ENCODE peak calls at places on chromosomes 3 and 15, in six cellular contexts. Q is left lung, S is fibroblast of lung, I is upper lobe of right lung, L is body of pancreas, B is cardiac muscle cell. T is an unnamed sample.

GRCh38 chr3:109943181-109943580 is 605.8 kb upstream of the DPPA4 start:
- DNase-seq in I (no peak), B (no peak), S (no peak), Q (no peak), L (no peak), T (no peak)

GRCh38 chr3:109195812-109196211 is 59.3 kb downstream of the C3orf85 start:
- DNase-seq in S (peak; percentile 78), L (no peak), Q (no peak), B (peak; percentile 43), I (no peak), T (no peak)

GRCh38 chr15:22866066-22866465 is 27.6 kb downstream of the NIPA2 start:
- DNase-seq in L (no peak), I (no peak), Q (no peak), B (peak; percentile 65), S (peak; percentile 84), T (no peak)

GRCh38 chr15:57485869-57486268 is 105.8 kb upstream of the MYZAP start:
- DNase-seq in B (peak; percentile 72), I (peak; percentile 80), L (peak; percentile 67), Q (peak; percentile 85), S (peak; percentile 91), T (no peak)

GRCh38 chr15:100094127-100094510 is 247.7 kb downstream of the ADAMTS17 start:
- DNase-seq in I (peak; percentile 29), L (no peak), B (no peak), Q (no peak), S (peak; percentile 58), T (no peak)

GRCh38 chr3:191901746-191902145 is 440.8 kb downstream of the PYDC2 start:
- DNase-seq in B (no peak), L (no peak), S (peak; percentile 26), I (no peak), Q (no peak), T (no peak)

GRCh38 chr3:188380252-188380651 is 226.3 kb downstream of the LPP start:
- DNase-seq in S (no peak), Q (no peak), B (no peak), I (no peak), L (no peak), T (no peak)

GRCh38 chr15:63264685-63265302 is 12.6 kb upstream of the APH1B start:
- DNase-seq in S (peak; percentile 30), B (peak; percentile 72), I (no peak), L (no peak), Q (no peak), T (no peak)

GRCh38 chr15:75327005-75327404 is 8.9 kb upstream of the COMMD4 start:
- DNase-seq in Q (no peak), B (no peak), L (no peak), S (no peak), I (no peak), T (no peak)

GRCh38 chr15:50774450-50774849 is 8.9 kb upstream of the SPPL2A start:
- DNase-seq in S (no peak), L (no peak), Q (no peak), I (no peak), B (no peak), T (no peak)

GRCh38 chr3:50627407-50628051 is 10.6 kb downstream of the MAPKAPK3 start:
- DNase-seq in L (no peak), S (peak; percentile 79), B (peak; percentile 35), I (peak; percentile 86), Q (peak; percentile 92), T (no peak)

GRCh38 chr3:188507244-188507720 is 353.3 kb downstream of the LPP start:
- DNase-seq in L (no peak), I (peak; percentile 62), B (peak; percentile 95), S (peak; percentile 98), Q (no peak), T (no peak)

GRCh38 chr3:143121240-143122088 is 1.9 kb downstream of the CHST2 start:
- DNase-seq in Q (no peak), B (peak; percentile 82), S (peak; percentile 47), I (peak; percentile 71), L (peak; percentile 22), T (peak; percentile 64)

GRCh38 chr15:81531971-81532370 is 158.0 kb upstream of the TMC3 start:
- DNase-seq in L (no peak), Q (no peak), I (no peak), S (peak; percentile 25), B (no peak), T (no peak)
- H3K27ac ChIP-seq in L (no peak overlapping the region), Q (no peak overlapping the region), I (no peak overlapping the region), S (no peak overlapping the region), B (no peak overlapping the region), T (no peak overlapping the region)

GRCh38 chr15:70433583-70434288 is 329.6 kb downstream of the UACA start:
- DNase-seq in L (no peak), S (no peak), B (no peak), Q (no peak), I (peak; percentile 12), T (no peak)
- TF ChIP-seq CTCF in L (peak; percentile 17), S (no peak), B (no peak), Q (no peak), I (no peak), T (no peak)

DNA sequence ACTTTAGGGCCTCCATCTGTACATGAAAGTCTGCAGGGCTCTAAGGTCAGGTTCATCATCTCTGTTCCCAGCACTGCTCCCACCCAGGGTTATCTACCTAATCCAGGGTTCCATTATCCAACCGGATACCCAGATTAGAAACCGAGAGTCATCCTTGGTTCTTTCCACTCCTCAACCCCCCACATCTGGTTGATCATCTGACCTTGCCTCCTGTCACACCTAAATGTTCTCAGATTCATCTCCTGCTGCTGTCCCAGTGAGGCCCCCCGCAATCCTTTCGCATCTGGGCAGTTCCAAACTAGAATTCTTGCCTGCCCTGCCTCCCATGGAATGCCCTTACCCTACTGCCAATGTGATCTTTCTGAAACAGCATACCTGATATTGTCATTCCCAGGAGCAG is 136.5 kb downstream of the PDE8A start:
- DNase-seq in Q (no peak), I (no peak), L (no peak), B (no peak), S (no peak), T (no peak)
- H3K27ac ChIP-seq in Q (no peak overlapping the region), I (no peak overlapping the region), L (no peak overlapping the region), B (no peak overlapping the region), S (no peak overlapping the region), T (no peak overlapping the region)

DNA sequence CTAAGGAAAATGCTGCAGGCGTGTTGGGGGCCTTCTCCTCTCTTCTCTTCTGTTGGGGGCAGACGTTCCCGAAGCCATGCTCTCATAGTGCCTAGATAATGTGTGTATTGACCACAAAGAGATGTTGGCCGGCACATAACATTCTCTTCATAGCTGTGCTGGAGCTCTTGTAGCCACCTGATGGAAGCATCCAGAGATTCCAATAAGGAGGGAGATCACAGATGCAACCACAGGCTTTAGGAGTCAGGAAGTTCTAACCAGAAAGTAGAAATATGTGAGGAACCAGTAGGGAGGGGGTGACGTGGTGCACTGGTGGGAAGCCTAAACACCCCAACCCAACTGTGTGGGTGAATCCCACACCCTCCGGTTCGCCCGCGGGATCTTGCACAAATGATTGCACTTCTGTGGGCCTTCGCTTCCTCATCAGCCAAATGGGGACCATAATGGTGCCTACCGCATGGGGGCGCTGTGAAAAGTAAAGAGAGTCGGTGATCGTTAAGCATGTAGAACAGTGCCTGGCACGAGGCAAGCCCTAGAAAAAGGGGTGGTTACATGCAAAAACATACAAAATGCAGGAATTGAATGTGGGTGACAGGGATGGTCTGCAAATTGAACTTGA is 87.8 kb downstream of the TOP2B start:
- DNase-seq in Q (no peak), S (peak; percentile 77), B (no peak), L (no peak), I (no peak), T (no peak)
- TF ChIP-seq CTCF in Q (no peak), S (no peak), B (no peak), L (no peak), I (no peak), T (no peak)